ENCODE peak calls at places on chromosomes 7 and 10, in seven cellular contexts. A, D, O, P, M, S and Q are unnamed samples.
A peak's percentile ranks its signal among the peaks of the same experiment; 100 is the strongest.

GRCh38 chr7:80884511-80885195 is 34.2 kb downstream of the SEMA3C start:
- DNase-seq in M (no peak), O (no peak), P (no peak), A (no peak), D (no peak), S (no peak), Q (no peak)

GRCh38 chr7:1752771-1753562 is 82.9 kb downstream of the ELFN1 start:
- DNase-seq in O (no peak), A (no peak), M (no peak), P (no peak), S (no peak), D (no peak), Q (peak; percentile 32)

GRCh38 chr10:68562666-68563522 is 2.8 kb downstream of the TET1 start:
- DNase-seq in P (no peak), D (no peak), A (no peak), S (no peak), M (no peak), O (no peak), Q (no peak)

GRCh38 chr10:17836917-17837316 is 27.8 kb downstream of the MRC1 start:
- DNase-seq in A (peak; percentile 15), P (peak; percentile 25), S (peak; percentile 68), M (peak; percentile 4), D (peak; percentile 18), O (peak; percentile 43), Q (no peak)

GRCh38 chr7:23531794-23532489 is at the start of gene TRA2A:
- DNase-seq in A (peak; percentile 98), D (peak; percentile 99), O (peak; percentile 98), P (peak; percentile 90), S (peak; percentile 99), M (peak; percentile 92), Q (peak; percentile 99)

GRCh38 chr7:72183835-72184234 is 228.3 kb downstream of the CALN1 start:
- DNase-seq in M (no peak), O (no peak), D (no peak), S (no peak), P (no peak), A (no peak), Q (no peak)

GRCh38 chr10:98257961-98258360 is 10.0 kb downstream of the LOXL4 start:
- DNase-seq in S (no peak), O (no peak), A (no peak), M (no peak), D (no peak), P (no peak), Q (peak; percentile 69)

GRCh38 chr10:55374917-55375316 is 573.9 kb upstream of the PCDH15 start:
- DNase-seq in M (no peak), S (no peak), D (no peak), O (no peak), P (no peak), A (no peak), Q (no peak)

GRCh38 chr10:96415896-96416554 is 57.2 kb upstream of the OPALIN start:
- DNase-seq in S (no peak), P (no peak), M (no peak), A (no peak), D (no peak), O (peak; percentile 5), Q (no peak)

GRCh38 chr7:157438121-157439025 is 101.6 kb downstream of the DNAJB6 start:
- DNase-seq in O (no peak), A (no peak), M (no peak), D (no peak), S (peak; percentile 10), P (no peak), Q (peak; percentile 48)

GRCh38 chr10:15141136-15142067 is 27.1 kb downstream of the NMT2 start:
- DNase-seq in O (no peak), M (no peak), P (no peak), S (no peak), D (no peak), A (no peak), Q (no peak)

GRCh38 chr7:35593896-35594295 is 101.0 kb downstream of the HERPUD2 start:
- DNase-seq in M (peak; percentile 6), S (peak; percentile 73), O (peak; percentile 22), A (no peak), D (no peak), P (no peak), Q (no peak)

GRCh38 chr7:8566016-8566415 is 132.6 kb downstream of the NXPH1 start:
- DNase-seq in P (no peak), M (no peak), A (no peak), D (no peak), O (no peak), S (no peak), Q (no peak)

GRCh38 chr7:104926905-104927454 is 87.0 kb upstream of the KMT2E start:
- DNase-seq in O (no peak), P (no peak), M (no peak), S (no peak), A (no peak), D (no peak), Q (peak; percentile 80)

GRCh38 chr7:101556453-101556968 is 72.6 kb downstream of the MYL10 start:
- DNase-seq in S (no peak), A (no peak), P (no peak), M (no peak), O (no peak), D (no peak), Q (no peak)

GRCh38 chr10:123778719-123779118 is 112.6 kb downstream of the GPR26 start:
- DNase-seq in M (no peak), P (no peak), O (no peak), D (no peak), A (no peak), S (no peak), Q (no peak)

GRCh38 chr7:55350281-55350680 is 14.9 kb upstream of the LANCL2 start:
- DNase-seq in D (no peak), S (no peak), O (no peak), M (no peak), A (no peak), P (no peak), Q (no peak)

GRCh38 chr10:117699436-117700075 is 157.0 kb downstream of the EMX2 start:
- DNase-seq in P (no peak), D (no peak), S (no peak), A (no peak), M (no peak), O (no peak), Q (no peak)

GRCh38 chr10:124992462-124993344 is 50.8 kb downstream of the ZRANB1 start:
- DNase-seq in M (peak; percentile 36), S (peak; percentile 92), A (peak; percentile 73), P (no peak), D (peak; percentile 45), O (peak; percentile 77), Q (peak; percentile 88)

DNA sequence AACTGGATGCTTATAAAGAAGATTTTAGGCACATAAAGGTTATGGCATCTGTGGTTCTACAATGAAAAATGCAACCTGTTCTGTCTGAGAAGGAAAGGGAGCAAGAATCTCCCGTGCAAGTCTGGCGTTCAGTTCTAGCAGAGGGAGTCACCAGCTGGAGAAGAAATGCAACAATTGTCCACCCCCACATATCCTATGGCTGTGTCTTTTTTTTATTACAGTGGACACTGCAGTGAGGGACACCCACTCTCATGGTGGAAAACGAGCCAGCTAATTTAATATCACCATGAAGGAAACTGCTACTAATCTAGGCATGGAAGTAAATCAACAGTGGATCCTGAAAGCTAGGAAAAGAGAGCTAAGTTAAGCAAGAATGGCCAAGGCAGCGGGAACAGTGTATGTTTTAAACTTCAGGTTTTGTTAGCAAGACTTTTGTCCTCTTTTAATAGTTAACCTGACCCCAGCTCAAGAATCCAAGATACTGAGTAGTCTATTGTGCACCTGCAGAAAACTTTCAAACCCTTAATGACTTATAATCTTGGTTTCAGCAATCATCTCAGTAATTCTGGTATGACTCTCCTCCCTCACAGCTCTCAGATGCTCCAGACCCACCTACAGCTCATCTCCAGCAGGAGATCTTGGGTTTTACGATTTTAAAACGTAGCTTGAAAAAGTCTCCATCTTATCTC is 149.3 kb downstream of the FGFR2 start:
- DNase-seq in P (no peak), D (no peak), A (no peak), O (no peak), M (no peak), S (peak; percentile 28), Q (no peak)
- H3K4me3 ChIP-seq in P (no peak overlapping the region), D (no peak overlapping the region), A (no peak overlapping the region), O (no peak overlapping the region), M (no peak overlapping the region), S (no peak overlapping the region), Q (peak overlapping the region; percentile 43)

GRCh38 chr10:77592946-77593636 is 44.5 kb downstream of the KCNMA1 start:
- DNase-seq in M (no peak), P (peak; percentile 93), O (no peak), A (no peak), S (no peak), D (no peak), Q (peak; percentile 9)

GRCh38 chr10:77590344-77591237 is 47.0 kb downstream of the KCNMA1 start:
- DNase-seq in D (no peak), P (no peak), S (no peak), A (no peak), M (no peak), O (no peak), Q (no peak)

GRCh38 chr10:77591238-77591880 is 46.2 kb downstream of the KCNMA1 start:
- DNase-seq in A (no peak), M (no peak), D (no peak), S (no peak), P (no peak), O (no peak), Q (no peak)

GRCh38 chr10:77594171-77594783 is 43.3 kb downstream of the KCNMA1 start:
- DNase-seq in M (no peak), S (no peak), D (no peak), P (no peak), A (no peak), O (no peak), Q (peak; percentile 6)

GRCh38 chr10:77592510-77592909 is 45.1 kb downstream of the KCNMA1 start:
- DNase-seq in S (no peak), A (no peak), O (no peak), D (no peak), M (no peak), P (no peak), Q (no peak)
- H3K27ac ChIP-seq in S (no peak overlapping the region), A (no peak overlapping the region), O (no peak overlapping the region), D (no peak overlapping the region), M (no peak overlapping the region), P (peak overlapping the region; percentile 86), Q (no peak overlapping the region)

DNA sequence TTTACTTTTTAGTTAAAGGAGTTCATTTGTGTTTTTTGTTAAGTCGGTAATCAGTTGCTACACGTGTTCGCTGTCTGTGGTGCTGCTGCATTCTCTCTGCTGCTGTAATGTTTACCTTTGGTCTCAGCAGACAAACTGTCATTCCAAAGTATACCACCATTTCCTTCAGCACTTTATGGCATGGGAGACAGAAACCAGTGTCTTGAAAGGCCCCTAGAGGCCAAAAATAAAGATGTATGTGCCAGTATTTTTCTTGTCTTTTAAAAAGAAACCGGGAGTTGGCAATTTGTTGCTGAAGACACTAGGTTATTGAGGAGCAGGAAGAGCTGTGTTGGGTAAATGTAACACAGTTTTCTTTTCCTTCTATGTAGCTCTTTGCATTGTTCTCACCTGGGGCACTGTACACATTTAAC is 24.1 kb downstream of the ZNF92 start:
- DNase-seq in P (no peak), A (no peak), M (no peak), D (no peak), S (no peak), O (no peak), Q (no peak)
- H3K9me3 ChIP-seq in P (peaks cover 69% of the 10 kb centered on the region), A (no peaks in the 10 kb centered on the region), M (peaks cover 70% of the 10 kb centered on the region), D (peaks cover 25% of the 10 kb centered on the region), S (no peaks in the 10 kb centered on the region), O (no peaks in the 10 kb centered on the region), Q (no peaks in the 10 kb centered on the region)

DNA sequence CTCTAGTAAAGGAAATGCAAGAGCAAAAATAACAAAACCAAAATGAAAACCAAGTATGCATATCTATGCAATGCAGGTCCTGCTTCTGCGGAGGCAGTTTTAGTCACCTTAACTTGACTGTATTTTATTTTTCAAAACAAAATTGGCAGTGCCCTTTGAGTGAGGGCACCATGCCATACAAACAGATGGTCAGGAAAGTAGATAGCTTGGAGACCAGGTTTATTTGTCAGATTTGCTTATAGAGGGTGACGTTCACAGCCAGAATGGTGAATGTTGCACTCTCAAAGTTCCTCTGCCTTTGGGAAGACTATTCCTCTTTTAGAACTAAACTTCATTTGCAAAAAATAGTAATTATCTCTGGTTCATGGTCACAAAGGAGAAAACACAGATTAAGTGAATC is 801.9 kb downstream of the ANKRD7 start:
- DNase-seq in M (no peak), D (no peak), O (no peak), P (no peak), A (no peak), S (no peak), Q (no peak)
- H3K4me3 ChIP-seq in M (no peak overlapping the region), D (no peak overlapping the region), O (no peak overlapping the region), P (no peak overlapping the region), A (no peak overlapping the region), S (no peak overlapping the region), Q (no peak overlapping the region)